ENCODE peak calls at places on chromosomes 16 and 17, in four cellular contexts. One of them, this sample, is unnamed.

GRCh38 chr17:76834889-76835288 is 33.3 kb upstream of the MGAT5B start:
- DNase-seq in endodermal cell: no peak
- DNase-seq in IMR-90: no peak
- DNase-seq in astrocyte of the spinal cord: no peak
- DNase-seq in this sample: no peak

GRCh38 chr16:54466233-54466632 is 179.6 kb upstream of the IRX3 start:
- DNase-seq in endodermal cell: no peak
- DNase-seq in IMR-90: no peak
- DNase-seq in astrocyte of the spinal cord: no peak
- DNase-seq in this sample: no peak

GRCh38 chr16:48720266-48720665 is 110.3 kb upstream of the N4BP1 start:
- DNase-seq in endodermal cell: peak; percentile 89
- DNase-seq in IMR-90: peak; percentile 22
- DNase-seq in astrocyte of the spinal cord: no peak
- DNase-seq in this sample: peak; percentile 10

GRCh38 chr16:73171380-73171779 is 123.5 kb upstream of the ZFHX3 start:
- DNase-seq in endodermal cell: peak; percentile 75
- DNase-seq in IMR-90: no peak
- DNase-seq in astrocyte of the spinal cord: no peak
- DNase-seq in this sample: no peak

GRCh38 chr17:43314582-43314981 is 80.8 kb upstream of the RNU2-1 start:
- DNase-seq in endodermal cell: peak; percentile 64
- DNase-seq in IMR-90: no peak
- DNase-seq in astrocyte of the spinal cord: peak; percentile 23
- DNase-seq in this sample: no peak

GRCh38 chr17:2435181-2435741 is 34.4 kb upstream of the MNT start:
- DNase-seq in endodermal cell: peak; percentile 85
- DNase-seq in IMR-90: peak; percentile 31
- DNase-seq in astrocyte of the spinal cord: peak; percentile 55
- DNase-seq in this sample: peak; percentile 32

GRCh38 chr16:20871935-20872815 is 28.0 kb downstream of the DCUN1D3 start:
- DNase-seq in endodermal cell: no peak
- DNase-seq in IMR-90: no peak
- DNase-seq in astrocyte of the spinal cord: no peak
- DNase-seq in this sample: no peak

GRCh38 chr16:15811778-15812750 is 44.8 kb downstream of the MYH11 start:
- DNase-seq in endodermal cell: peak; percentile 66
- DNase-seq in IMR-90: peak; percentile 86
- DNase-seq in astrocyte of the spinal cord: peak; percentile 76
- DNase-seq in this sample: peak; percentile 87

GRCh38 chr16:12097523-12098428 is 121.2 kb downstream of the SNX29 start:
- DNase-seq in endodermal cell: no peak
- DNase-seq in IMR-90: peak; percentile 84
- DNase-seq in astrocyte of the spinal cord: peak; percentile 45
- DNase-seq in this sample: peak; percentile 51

GRCh38 chr17:31596382-31597323 is 205.2 kb downstream of the RAB11FIP4 start:
- DNase-seq in endodermal cell: peak; percentile 89
- DNase-seq in IMR-90: peak; percentile 98
- DNase-seq in astrocyte of the spinal cord: peak; percentile 97
- DNase-seq in this sample: peak; percentile 99

GRCh38 chr17:55706808-55707773 is 15.6 kb downstream of the TMEM100 start:
- DNase-seq in endodermal cell: peak; percentile 81
- DNase-seq in IMR-90: no peak
- DNase-seq in astrocyte of the spinal cord: no peak
- DNase-seq in this sample: no peak

GRCh38 chr16:31467858-31468257 is 4.1 kb upstream of the TGFB1I1 start:
- DNase-seq in endodermal cell: no peak
- DNase-seq in IMR-90: no peak
- DNase-seq in astrocyte of the spinal cord: no peak
- DNase-seq in this sample: no peak

GRCh38 chr17:71472809-71473789 is 647.7 kb upstream of the SOX9 start:
- DNase-seq in endodermal cell: peak; percentile 72
- DNase-seq in IMR-90: peak; percentile 70
- DNase-seq in astrocyte of the spinal cord: peak; percentile 66
- DNase-seq in this sample: peak; percentile 68
- TF ChIP-seq CTCF in endodermal cell: peak; percentile 87
- TF ChIP-seq CTCF in IMR-90: peak; percentile 80
- TF ChIP-seq CTCF in astrocyte of the spinal cord: peak; percentile 78
- TF ChIP-seq CTCF in this sample: peak; percentile 76

GRCh38 chr16:75064403-75065148 is 52.0 kb downstream of the LDHD start:
- DNase-seq in endodermal cell: no peak
- DNase-seq in IMR-90: peak; percentile 39
- DNase-seq in astrocyte of the spinal cord: no peak
- DNase-seq in this sample: no peak
- H3K4me3 ChIP-seq in endodermal cell: no peak overlapping the region
- H3K4me3 ChIP-seq in IMR-90: no peak overlapping the region
- H3K4me3 ChIP-seq in astrocyte of the spinal cord: no peak overlapping the region
- H3K4me3 ChIP-seq in this sample: no peak overlapping the region

DNA sequence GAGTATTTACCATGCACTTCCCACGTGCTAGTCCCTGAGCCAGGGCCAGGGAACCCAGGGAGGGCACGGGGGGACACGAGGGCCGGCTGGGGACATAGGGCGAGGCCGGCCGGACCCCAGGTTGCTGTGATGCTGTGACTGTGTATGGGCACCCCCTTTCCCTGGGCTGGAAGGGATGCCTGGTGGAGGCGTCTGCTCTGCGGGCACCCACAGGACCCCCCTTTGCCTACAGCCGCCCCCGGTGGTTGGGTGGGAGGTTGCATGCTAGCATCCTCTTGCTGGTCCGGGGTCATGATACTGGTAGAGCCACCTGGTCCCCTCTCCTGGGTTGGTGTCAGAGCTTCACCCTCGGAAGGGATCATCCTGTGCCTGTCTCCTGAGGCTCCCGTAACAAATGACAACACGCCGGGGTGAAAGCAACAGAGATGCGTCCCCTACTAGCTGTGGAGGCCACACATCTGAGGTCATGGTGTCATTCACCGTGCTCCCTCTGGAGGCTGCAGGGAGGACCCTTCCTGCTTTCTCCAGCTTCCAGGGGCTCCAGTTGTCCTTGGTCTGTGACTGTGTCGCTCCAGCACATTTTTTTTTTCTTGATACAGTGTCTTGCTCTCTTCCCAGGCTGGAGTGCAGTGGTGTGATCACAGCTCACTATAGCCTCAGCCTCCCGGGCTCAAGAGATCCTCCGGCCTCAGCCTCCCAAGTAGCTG is 3.1 kb upstream of the CIAO3 start:
- DNase-seq in endodermal cell: peak; percentile 75
- DNase-seq in IMR-90: no peak
- DNase-seq in astrocyte of the spinal cord: no peak
- DNase-seq in this sample: no peak
- TF ChIP-seq CTCF in endodermal cell: peak; percentile 69
- TF ChIP-seq CTCF in IMR-90: no peak
- TF ChIP-seq CTCF in astrocyte of the spinal cord: peak; percentile 6
- TF ChIP-seq CTCF in this sample: no peak

DNA sequence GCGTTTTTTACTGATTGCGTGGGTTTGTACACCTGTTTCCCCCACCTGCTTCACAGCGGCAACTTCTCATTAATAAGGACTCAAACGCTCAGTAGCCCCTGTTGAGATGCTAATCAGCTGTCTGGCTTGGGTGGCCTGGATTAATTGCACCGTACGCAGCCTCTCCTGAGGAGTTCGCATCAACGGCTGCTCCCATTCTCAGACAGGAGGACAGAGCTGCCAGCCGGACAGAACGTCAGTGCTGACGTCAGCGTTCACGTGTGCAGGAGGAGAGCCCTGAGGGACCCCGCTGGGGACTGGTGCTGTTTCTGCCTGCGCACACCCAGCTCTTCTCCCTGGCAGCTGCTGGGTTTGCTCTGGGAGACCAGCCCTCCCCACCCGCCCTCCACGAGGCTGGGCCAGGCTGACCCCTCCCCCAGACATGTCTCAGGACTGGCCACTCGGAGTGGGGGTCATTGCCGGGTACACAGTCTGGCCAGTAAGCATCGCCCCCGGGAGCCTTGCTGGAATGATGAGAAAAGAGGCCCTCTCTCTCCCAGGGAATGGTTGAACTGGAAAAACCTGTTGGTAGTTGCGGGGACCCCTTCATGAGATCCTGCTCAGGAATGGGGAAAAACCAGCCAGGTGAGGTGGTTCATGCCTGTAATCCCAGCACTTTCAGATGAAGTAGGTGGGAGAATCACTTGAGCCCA is 5.7 kb upstream of the BANP start:
- DNase-seq in endodermal cell: peak; percentile 84
- DNase-seq in IMR-90: peak; percentile 83
- DNase-seq in astrocyte of the spinal cord: peak; percentile 88
- DNase-seq in this sample: peak; percentile 77
- H3K4me3 ChIP-seq in endodermal cell: no peak overlapping the region
- H3K4me3 ChIP-seq in IMR-90: peak overlapping the region; percentile 25
- H3K4me3 ChIP-seq in astrocyte of the spinal cord: peak overlapping the region; percentile 28
- H3K4me3 ChIP-seq in this sample: no peak overlapping the region

GRCh38 chr17:9330140-9330902 is 245.3 kb downstream of the STX8 start:
- DNase-seq in endodermal cell: peak; percentile 85
- DNase-seq in IMR-90: no peak
- DNase-seq in astrocyte of the spinal cord: no peak
- DNase-seq in this sample: no peak
- TF ChIP-seq CTCF in endodermal cell: peak; percentile 50
- TF ChIP-seq CTCF in IMR-90: no peak
- TF ChIP-seq CTCF in astrocyte of the spinal cord: no peak
- TF ChIP-seq CTCF in this sample: no peak

GRCh38 chr17:30290696-30291570 is 811 bp downstream of the BLMH start:
- DNase-seq in endodermal cell: peak; percentile 85
- DNase-seq in IMR-90: peak; percentile 21
- DNase-seq in astrocyte of the spinal cord: no peak
- DNase-seq in this sample: peak; percentile 39
- H3K4me3 ChIP-seq in endodermal cell: peak overlapping the region; percentile 91
- H3K4me3 ChIP-seq in IMR-90: peak overlapping the region; percentile 76
- H3K4me3 ChIP-seq in astrocyte of the spinal cord: peak overlapping the region; percentile 93
- H3K4me3 ChIP-seq in this sample: peak overlapping the region; percentile 73

DNA sequence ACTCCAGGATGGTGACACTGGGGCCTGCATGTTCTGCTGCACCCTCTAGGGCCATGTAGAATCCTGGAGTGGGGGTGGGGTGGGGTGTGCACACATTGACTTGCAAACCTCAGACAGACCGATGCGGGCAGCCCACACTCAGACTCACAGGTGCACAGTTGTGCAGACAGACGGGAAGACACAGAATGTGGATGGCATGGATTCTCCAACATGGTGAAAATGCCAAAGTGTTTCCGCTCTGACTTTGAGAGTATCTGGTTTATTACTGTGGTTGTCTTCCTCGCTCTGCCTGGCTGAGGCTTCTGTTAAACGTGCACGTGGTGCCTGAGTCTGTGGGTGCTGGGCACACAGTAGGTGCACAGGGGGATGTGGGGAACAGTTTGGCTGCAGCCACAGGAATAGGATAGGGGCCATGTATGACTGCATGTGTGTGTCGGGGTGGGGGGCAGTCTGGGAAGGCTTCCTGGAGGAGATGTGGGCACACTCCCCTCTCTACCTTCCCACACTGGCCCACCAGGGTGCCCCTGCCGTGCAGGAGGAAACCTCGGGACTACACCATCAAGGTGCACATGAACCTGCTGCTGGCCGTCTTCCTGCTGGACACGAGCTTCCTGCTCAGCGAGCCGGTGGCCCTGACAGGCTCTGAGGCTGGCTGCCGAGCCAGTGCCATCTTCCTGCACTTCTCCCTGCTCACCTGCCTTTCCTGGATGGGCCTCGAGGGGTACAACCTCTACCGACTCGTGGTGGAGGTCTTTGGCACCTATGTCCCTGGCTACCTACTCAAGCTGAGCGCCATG is 9.0 kb upstream of the ADGRG3 start:
- DNase-seq in endodermal cell: no peak
- DNase-seq in IMR-90: no peak
- DNase-seq in astrocyte of the spinal cord: no peak
- DNase-seq in this sample: no peak
- TF ChIP-seq CTCF in endodermal cell: no peak
- TF ChIP-seq CTCF in IMR-90: no peak
- TF ChIP-seq CTCF in astrocyte of the spinal cord: no peak
- TF ChIP-seq CTCF in this sample: no peak

DNA sequence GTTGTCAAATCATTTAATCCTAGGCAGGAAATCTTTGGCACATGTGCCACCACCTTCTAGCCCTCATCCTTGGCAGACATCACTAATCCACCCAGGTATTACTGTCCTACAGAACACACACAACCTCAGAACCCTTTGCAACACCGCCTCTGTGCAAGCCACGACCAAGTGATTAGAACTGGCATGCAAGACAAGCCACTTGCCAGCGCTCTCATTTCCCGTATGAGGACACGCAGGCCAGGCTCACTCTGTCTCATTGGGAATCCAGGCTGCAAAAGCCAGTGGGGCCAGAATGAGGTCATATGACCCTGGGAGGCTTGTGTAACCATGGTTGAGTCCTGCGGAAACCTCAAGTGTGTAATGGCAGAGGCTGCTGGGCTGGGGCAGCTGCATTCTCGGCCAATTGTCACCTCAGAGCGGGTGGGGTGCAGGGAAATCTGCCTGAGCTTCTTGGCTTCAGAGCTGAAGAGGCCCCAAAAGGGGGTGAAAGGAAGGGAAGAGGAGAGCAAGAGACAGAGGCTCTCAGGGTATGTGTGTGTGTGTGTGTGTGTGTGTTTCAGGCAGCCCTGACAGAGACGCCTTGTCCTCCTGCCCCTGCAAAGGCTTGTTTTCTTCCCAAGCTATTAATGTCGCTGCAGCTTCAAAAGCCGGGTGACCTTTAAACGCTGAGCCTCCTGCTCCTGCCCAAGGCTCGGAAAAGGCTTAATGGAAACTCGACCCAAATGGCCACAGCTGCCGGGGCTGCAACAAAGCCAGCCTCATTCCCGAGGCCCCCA is 43.2 kb upstream of the MRPS23 start:
- DNase-seq in endodermal cell: peak; percentile 97
- DNase-seq in IMR-90: peak; percentile 98
- DNase-seq in astrocyte of the spinal cord: peak; percentile 98
- DNase-seq in this sample: peak; percentile 99
- H3K4me3 ChIP-seq in endodermal cell: no peak overlapping the region
- H3K4me3 ChIP-seq in IMR-90: no peak overlapping the region
- H3K4me3 ChIP-seq in astrocyte of the spinal cord: no peak overlapping the region
- H3K4me3 ChIP-seq in this sample: peak overlapping the region; percentile 33

DNA sequence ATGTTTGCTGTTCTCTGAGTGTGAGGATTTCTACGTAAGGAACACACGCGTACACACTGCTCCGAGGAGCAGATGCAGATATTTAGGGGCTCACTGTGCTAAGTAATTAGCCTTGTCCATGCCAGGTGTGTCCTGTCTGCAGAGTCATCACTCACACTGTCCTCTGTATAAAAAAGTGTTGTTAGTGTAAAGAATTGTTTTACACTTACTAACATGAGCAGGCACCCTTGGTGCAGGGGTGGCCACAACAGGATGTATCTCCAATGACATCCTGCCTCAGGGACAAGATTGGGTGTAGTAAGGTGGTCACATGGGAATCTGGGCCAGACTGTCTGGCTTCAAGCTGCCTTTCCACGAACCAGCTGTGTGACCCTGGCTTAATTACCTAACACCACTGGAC is 63.9 kb downstream of the NDEL1 start:
- DNase-seq in endodermal cell: no peak
- DNase-seq in IMR-90: no peak
- DNase-seq in astrocyte of the spinal cord: no peak
- DNase-seq in this sample: no peak
- TF ChIP-seq CTCF in endodermal cell: no peak
- TF ChIP-seq CTCF in IMR-90: no peak
- TF ChIP-seq CTCF in astrocyte of the spinal cord: no peak
- TF ChIP-seq CTCF in this sample: no peak